ENCODE peak calls at places on chromosome 1, in four cellular contexts. L is lower leg skin, T is HL-60, I is pancreas. C is an unnamed sample.

GRCh38 chr1:212920895-212921294 is 29.4 kb upstream of the VASH2 start:
- DNase-seq in L (no peak), T (no peak), I (no peak), C (no peak)

GRCh38 chr1:23188434-23188884 is 19.8 kb upstream of the LUZP1 start:
- DNase-seq in L (no peak), T (no peak), I (no peak), C (no peak)

GRCh38 chr1:245583575-245584330 is 429.0 kb downstream of the KIF26B start:
- DNase-seq in L (peak; percentile 36), T (no peak), I (no peak), C (peak; percentile 78)

GRCh38 chr1:176638713-176639112 is 175.7 kb downstream of the PAPPA2 start:
- DNase-seq in L (no peak), T (no peak), I (no peak), C (no peak)

GRCh38 chr1:170247751-170248521 is 102.2 kb downstream of the NTMT2 start:
- DNase-seq in L (no peak), T (no peak), I (no peak), C (no peak)

GRCh38 chr1:2632561-2633361 is at the start of gene MMEL1:
- DNase-seq in L (no peak), T (no peak), I (no peak), C (no peak)

GRCh38 chr1:16226495-16227179 is 10.3 kb downstream of the CPLANE2 start:
- DNase-seq in L (no peak), T (no peak), I (peak; percentile 75), C (peak; percentile 89)

GRCh38 chr1:109687641-109688499 is at the start of gene GSTM1:
- DNase-seq in L (peak; percentile 95), T (peak; percentile 22), I (no peak), C (no peak)

GRCh38 chr1:78627321-78627720 is 7.1 kb downstream of the IFI44L start:
- DNase-seq in L (no peak), T (no peak), I (no peak), C (no peak)

GRCh38 chr1:207935166-207935583 is 24.2 kb upstream of the CD34 start:
- DNase-seq in L (no peak), T (no peak), I (no peak), C (no peak)

GRCh38 chr1:113021430-113022085 is 51.4 kb upstream of the LRIG2 start:
- DNase-seq in L (peak; percentile 42), T (no peak), I (no peak), C (no peak)
- H3K4me3 ChIP-seq in L (no peak overlapping the region), T (no peak overlapping the region), I (no peak overlapping the region), C (no peak overlapping the region)

GRCh38 chr1:59971464-59971911 is 44.9 kb upstream of the CYP2J2 start:
- DNase-seq in L (peak; percentile 93), T (peak; percentile 10), I (peak; percentile 44), C (peak; percentile 55)
- H3K4me3 ChIP-seq in L (no peak overlapping the region), T (no peak overlapping the region), I (no peak overlapping the region), C (no peak overlapping the region)

DNA sequence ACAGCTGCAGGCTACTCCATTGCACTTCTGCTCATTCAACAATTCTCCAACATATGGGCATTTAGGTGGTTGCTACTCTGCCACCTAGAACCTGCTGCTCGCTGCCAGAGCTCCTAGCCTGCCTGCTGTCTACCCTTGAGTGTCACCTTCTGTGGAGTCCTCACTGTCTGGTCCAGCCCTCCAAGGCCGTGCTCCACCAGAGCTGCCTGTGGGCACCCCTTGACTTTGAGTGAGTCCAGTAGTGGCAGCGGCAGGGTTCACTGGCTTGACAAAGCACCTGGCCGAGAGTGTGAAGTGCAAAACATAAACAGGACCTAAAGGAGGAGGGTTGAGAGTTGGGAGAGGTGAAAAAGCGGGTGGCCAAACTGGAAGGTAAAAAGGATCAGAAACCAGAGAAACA is 120.3 kb upstream of the DNAH14 start:
- DNase-seq in L (no peak), T (no peak), I (no peak), C (peak; percentile 21)
- H3K4me3 ChIP-seq in L (no peak overlapping the region), T (no peak overlapping the region), I (no peak overlapping the region), C (no peak overlapping the region)

GRCh38 chr1:10692401-10693021 is 103.9 kb downstream of the CASZ1 start:
- DNase-seq in L (peak; percentile 89), T (peak; percentile 17), I (peak; percentile 74), C (peak; percentile 72)
- H3K4me3 ChIP-seq in L (no peak overlapping the region), T (no peak overlapping the region), I (peak overlapping the region; percentile 77), C (no peak overlapping the region)

GRCh38 chr1:4754816-4755215 is 100.4 kb downstream of the AJAP1 start:
- DNase-seq in L (no peak), T (no peak), I (no peak), C (no peak)
- H3K4me3 ChIP-seq in L (no peak overlapping the region), T (no peak overlapping the region), I (no peak overlapping the region), C (no peak overlapping the region)

DNA sequence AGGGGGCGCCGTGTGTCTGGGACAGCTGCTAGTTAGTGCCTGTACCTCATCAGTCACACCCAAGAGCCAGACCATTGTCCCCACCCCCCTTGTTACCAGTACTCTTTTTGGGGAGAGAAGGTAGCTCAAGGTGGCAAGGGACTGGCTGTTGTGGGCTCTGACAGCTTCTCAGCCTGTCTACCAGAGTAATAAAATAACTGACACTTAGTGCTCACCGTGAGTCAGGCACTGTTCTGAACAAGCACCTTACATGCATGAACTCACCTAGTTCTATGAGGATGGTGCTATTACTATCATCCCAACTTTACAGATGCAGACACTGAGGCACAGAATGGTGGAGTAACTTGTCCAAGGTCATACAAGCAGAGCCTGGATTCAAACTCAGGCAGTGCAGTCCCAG is 34.7 kb downstream of the IER5 start:
- DNase-seq in L (no peak), T (no peak), I (no peak), C (no peak)
- H3K4me3 ChIP-seq in L (no peak overlapping the region), T (no peak overlapping the region), I (no peak overlapping the region), C (no peak overlapping the region)

DNA sequence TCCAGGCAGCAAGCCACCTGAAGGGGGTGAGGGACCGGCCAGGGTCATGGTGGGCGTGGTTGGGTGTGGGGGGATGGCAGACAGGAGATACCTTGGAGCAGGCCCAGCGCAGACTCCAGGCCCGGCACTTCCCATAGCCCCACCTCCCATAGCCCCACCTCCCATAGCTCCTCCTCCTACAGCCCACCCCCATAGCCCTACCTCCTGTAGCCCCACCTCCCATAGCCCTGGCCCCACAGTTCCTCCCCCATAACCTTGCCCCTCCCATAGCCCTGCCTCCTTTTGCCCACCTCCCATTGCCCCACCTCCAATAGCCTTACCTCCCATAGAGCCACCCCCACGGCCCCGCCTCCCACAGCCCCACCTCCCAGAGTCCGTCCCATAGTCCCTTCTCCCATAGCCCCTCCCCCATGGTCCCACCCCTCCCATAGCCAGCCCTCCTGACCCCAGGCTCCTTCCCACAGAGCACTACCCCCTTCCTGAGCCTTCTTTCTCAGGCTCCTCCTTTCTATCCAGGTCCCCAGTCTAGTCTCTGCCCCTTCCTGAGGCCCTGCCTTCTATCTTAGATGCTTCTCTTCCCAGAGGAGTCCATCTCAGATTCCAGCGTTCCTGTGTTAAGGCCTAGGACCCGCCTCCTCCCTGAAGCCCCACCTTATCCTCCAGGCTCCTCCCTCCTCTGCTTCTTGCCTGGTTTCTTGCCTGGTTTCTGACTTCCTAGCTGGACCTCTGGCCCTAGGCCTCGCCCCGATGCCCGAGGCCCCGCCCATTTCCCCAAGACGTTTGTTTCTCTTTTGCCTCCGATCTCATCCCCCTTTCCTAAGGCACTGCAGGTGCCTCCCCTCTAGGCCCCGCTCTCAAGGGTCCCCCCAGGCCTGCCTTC is 46.8 kb downstream of the PTPRU start:
- DNase-seq in L (peak; percentile 76), T (no peak), I (no peak), C (peak; percentile 12)
- H3K4me3 ChIP-seq in L (no peak overlapping the region), T (no peak overlapping the region), I (no peak overlapping the region), C (no peak overlapping the region)

GRCh38 chr1:190475394-190476250 is 2.0 kb downstream of the BRINP3 start:
- DNase-seq in L (no peak), T (no peak), I (peak; percentile 31), C (peak; percentile 8)
- H3K4me3 ChIP-seq in L (no peak overlapping the region), T (no peak overlapping the region), I (peak overlapping the region; percentile 8), C (peak overlapping the region; percentile 5)

GRCh38 chr1:209775634-209776033 is 8.7 kb downstream of the C1orf74 start:
- DNase-seq in L (no peak), T (no peak), I (no peak), C (no peak)
- H3K4me3 ChIP-seq in L (no peak overlapping the region), T (no peak overlapping the region), I (no peak overlapping the region), C (no peak overlapping the region)

GRCh38 chr1:155324717-155325595 is 4.3 kb downstream of the RUSC1 start:
- DNase-seq in L (peak; percentile 92), T (no peak), I (peak; percentile 64), C (peak; percentile 67)
- H3K4me3 ChIP-seq in L (peak overlapping the region; percentile 60), T (peak overlapping the region; percentile 94), I (peak overlapping the region; percentile 79), C (peak overlapping the region; percentile 84)